ENCODE peak calls at places on chromosomes 5 and 9, in seven cellular contexts. One of them, this sample, is unnamed.

GRCh38 chr9:4170231-4170630 is 129.6 kb downstream of the GLIS3 start:
- DNase-seq in T-cell: no peak
- DNase-seq in T-helper 2 cell treated with Interferon-gamma antibody and Interleukin-4, amounts not matched to agents 5 μg/mL and 100 μg/mL, for 36 hours: no peak
- DNase-seq in mammary epithelial cell: peak; percentile 20
- DNase-seq in HT1080: peak; percentile 81
- DNase-seq in substantia nigra: no peak
- DNase-seq in K562: no peak
- DNase-seq in this sample: no peak

GRCh38 chr5:81896764-81897163 is 75.1 kb upstream of the ATG10 start:
- DNase-seq in T-helper 2 cell treated with Interferon-gamma antibody and Interleukin-4, amounts not matched to agents 5 μg/mL and 100 μg/mL, for 36 hours: no peak
- DNase-seq in T-cell: no peak
- DNase-seq in mammary epithelial cell: no peak
- DNase-seq in K562: no peak
- DNase-seq in substantia nigra: no peak
- DNase-seq in HT1080: no peak
- DNase-seq in this sample: no peak

GRCh38 chr9:17578911-17579793 is at the start of gene SH3GL2:
- DNase-seq in T-helper 2 cell treated with Interferon-gamma antibody and Interleukin-4, amounts not matched to agents 5 μg/mL and 100 μg/mL, for 36 hours: no peak
- DNase-seq in mammary epithelial cell: peak; percentile 35
- DNase-seq in T-cell: no peak
- DNase-seq in K562: no peak
- DNase-seq in HT1080: no peak
- DNase-seq in substantia nigra: peak; percentile 19
- DNase-seq in this sample: peak; percentile 75

GRCh38 chr9:132054024-132054423 is 25.6 kb downstream of the MED27 start:
- DNase-seq in substantia nigra: no peak
- DNase-seq in K562: peak; percentile 38
- DNase-seq in mammary epithelial cell: no peak
- DNase-seq in HT1080: no peak
- DNase-seq in T-cell: no peak
- DNase-seq in T-helper 2 cell treated with Interferon-gamma antibody and Interleukin-4, amounts not matched to agents 5 μg/mL and 100 μg/mL, for 36 hours: no peak
- DNase-seq in this sample: no peak

GRCh38 chr9:87862536-87863268 is 20.0 kb upstream of the SPATA31E1 start:
- DNase-seq in HT1080: peak; percentile 95
- DNase-seq in substantia nigra: no peak
- DNase-seq in T-cell: no peak
- DNase-seq in K562: no peak
- DNase-seq in T-helper 2 cell treated with Interferon-gamma antibody and Interleukin-4, amounts not matched to agents 5 μg/mL and 100 μg/mL, for 36 hours: no peak
- DNase-seq in mammary epithelial cell: peak; percentile 90
- DNase-seq in this sample: no peak

GRCh38 chr9:14561929-14562386 is 131.3 kb downstream of the ZDHHC21 start:
- DNase-seq in T-cell: no peak
- DNase-seq in mammary epithelial cell: peak; percentile 47
- DNase-seq in HT1080: peak; percentile 17
- DNase-seq in T-helper 2 cell treated with Interferon-gamma antibody and Interleukin-4, amounts not matched to agents 5 μg/mL and 100 μg/mL, for 36 hours: no peak
- DNase-seq in substantia nigra: no peak
- DNase-seq in K562: no peak
- DNase-seq in this sample: no peak

GRCh38 chr5:100992354-100992753 is 89.3 kb upstream of the ST8SIA4 start:
- DNase-seq in T-helper 2 cell treated with Interferon-gamma antibody and Interleukin-4, amounts not matched to agents 5 μg/mL and 100 μg/mL, for 36 hours: no peak
- DNase-seq in K562: no peak
- DNase-seq in HT1080: no peak
- DNase-seq in T-cell: no peak
- DNase-seq in mammary epithelial cell: no peak
- DNase-seq in substantia nigra: no peak
- DNase-seq in this sample: no peak

GRCh38 chr5:23507278-23507685 is at the start of gene PRDM9:
- DNase-seq in K562: peak; percentile 7
- DNase-seq in T-helper 2 cell treated with Interferon-gamma antibody and Interleukin-4, amounts not matched to agents 5 μg/mL and 100 μg/mL, for 36 hours: no peak
- DNase-seq in substantia nigra: no peak
- DNase-seq in T-cell: no peak
- DNase-seq in mammary epithelial cell: no peak
- DNase-seq in HT1080: no peak
- DNase-seq in this sample: peak; percentile 76

GRCh38 chr5:59473611-59474010 is 419.9 kb downstream of the PDE4D start:
- DNase-seq in HT1080: no peak
- DNase-seq in T-cell: no peak
- DNase-seq in mammary epithelial cell: no peak
- DNase-seq in T-helper 2 cell treated with Interferon-gamma antibody and Interleukin-4, amounts not matched to agents 5 μg/mL and 100 μg/mL, for 36 hours: no peak
- DNase-seq in K562: no peak
- DNase-seq in substantia nigra: no peak
- DNase-seq in this sample: no peak

GRCh38 chr9:134319306-134320194 is 6.7 kb upstream of the RXRA start:
- DNase-seq in K562: no peak
- DNase-seq in mammary epithelial cell: no peak
- DNase-seq in T-helper 2 cell treated with Interferon-gamma antibody and Interleukin-4, amounts not matched to agents 5 μg/mL and 100 μg/mL, for 36 hours: no peak
- DNase-seq in T-cell: no peak
- DNase-seq in substantia nigra: no peak
- DNase-seq in HT1080: no peak
- DNase-seq in this sample: no peak

GRCh38 chr5:14286574-14287399 is 143.6 kb downstream of the TRIO start:
- DNase-seq in T-cell: no peak
- DNase-seq in K562: no peak
- DNase-seq in T-helper 2 cell treated with Interferon-gamma antibody and Interleukin-4, amounts not matched to agents 5 μg/mL and 100 μg/mL, for 36 hours: no peak
- DNase-seq in HT1080: no peak
- DNase-seq in mammary epithelial cell: no peak
- DNase-seq in substantia nigra: no peak
- DNase-seq in this sample: no peak

GRCh38 chr5:168324864-168325615 is 33.6 kb downstream of the WWC1 start:
- DNase-seq in K562: no peak
- DNase-seq in T-helper 2 cell treated with Interferon-gamma antibody and Interleukin-4, amounts not matched to agents 5 μg/mL and 100 μg/mL, for 36 hours: no peak
- DNase-seq in T-cell: no peak
- DNase-seq in mammary epithelial cell: peak; percentile 85
- DNase-seq in HT1080: peak; percentile 78
- DNase-seq in substantia nigra: no peak
- DNase-seq in this sample: no peak